ENCODE peak calls at places on chromosomes 12 and 14, in seven cellular contexts. X is stomach, U is SK-N-SH, C is H1, Q is suprapubic skin, R is K562, P is sigmoid colon. Z is an unnamed sample.

GRCh38 chr12:4201333-4202105 is 72.0 kb upstream of the CCND2 start:
- DNase-seq in X (no peak), U (no peak), R (no peak), P (no peak), Q (no peak), C (no peak), Z (no peak)

GRCh38 chr12:32390572-32391219 is 8.7 kb upstream of the FGD4 start:
- DNase-seq in R (no peak), P (no peak), C (peak), X (peak), U (peak), Q (no peak), Z (peak)

GRCh38 chr12:57614178-57614947 is 3.1 kb downstream of the ARHGEF25 start:
- DNase-seq in P (peak), X (no peak), Q (no peak), U (peak), R (peak), C (peak), Z (no peak)

GRCh38 chr12:28258998-28259397 is 68.7 kb downstream of the CCDC91 start:
- DNase-seq in Q (no peak), C (no peak), X (no peak), R (no peak), U (no peak), P (no peak), Z (no peak)

GRCh38 chr12:131114331-131114730 is 160.6 kb downstream of the ADGRD1 start:
- DNase-seq in R (no peak), X (no peak), P (peak), C (no peak), Q (peak), U (peak), Z (no peak)

GRCh38 chr14:74910556-74910955 is 12.5 kb downstream of the RPS6KL1 start:
- DNase-seq in P (no peak), R (no peak), Q (no peak), X (no peak), C (no peak), U (peak), Z (peak)

GRCh38 chr12:28222081-28222700 is 31.9 kb downstream of the CCDC91 start:
- DNase-seq in P (no peak), C (no peak), X (no peak), R (no peak), Q (no peak), U (no peak), Z (no peak)

GRCh38 chr12:132397152-132397933 is 68.0 kb upstream of the GALNT9 start:
- DNase-seq in U (no peak), Q (peak), P (peak), C (peak), X (no peak), R (no peak), Z (no peak)

GRCh38 chr12:47754881-47755280 is 3.8 kb downstream of the RAPGEF3 start:
- DNase-seq in R (no peak), Q (no peak), U (no peak), X (peak), C (no peak), P (no peak), Z (peak)

GRCh38 chr12:71085575-71085974 is 72.2 kb downstream of the TSPAN8 start:
- DNase-seq in X (no peak), R (no peak), P (no peak), U (no peak), C (no peak), Q (no peak), Z (no peak)

GRCh38 chr14:101579372-101580080 is 18.2 kb downstream of the DIO3 start:
- DNase-seq in X (no peak), R (no peak), C (no peak), Q (no peak), U (no peak), P (no peak), Z (no peak)

GRCh38 chr14:71142375-71143038 is 235.2 kb downstream of the PCNX1 start:
- DNase-seq in C (no peak), Q (no peak), U (no peak), X (no peak), P (no peak), R (no peak), Z (no peak)

GRCh38 chr14:95320076-95320895 is 578 bp upstream of the CLMN start:
- DNase-seq in X (no peak), R (no peak), P (peak), Q (peak), C (peak), U (no peak), Z (no peak)

GRCh38 chr14:56120091-56120632 is 2.0 kb downstream of the PELI2 start:
- DNase-seq in C (no peak), Q (no peak), X (no peak), U (peak), R (no peak), P (peak), Z (no peak)

GRCh38 chr12:50764116-50764860 is 387 bp downstream of the ATF1 start:
- DNase-seq in C (peak), U (peak), X (peak), P (peak), Q (peak), R (peak), Z (no peak)

GRCh38 chr12:105524961-105525360 is 194.5 kb downstream of the C12orf75 start:
- DNase-seq in U (no peak), Q (no peak), C (no peak), X (no peak), P (no peak), R (no peak), Z (no peak)

GRCh38 chr12:108779998-108780688 is 48.8 kb upstream of the CORO1C start:
- DNase-seq in P (no peak), R (no peak), U (no peak), Q (no peak), C (no peak), X (no peak), Z (no peak)

GRCh38 chr14:37584211-37585100 is 10.6 kb downstream of the FOXA1 start:
- DNase-seq in Q (no peak), C (peak), U (no peak), R (no peak), P (no peak), X (peak), Z (peak)

GRCh38 chr12:25423355-25423754 is 129.7 kb downstream of the LMNTD1 start:
- DNase-seq in P (no peak), U (no peak), C (no peak), Q (no peak), R (no peak), X (peak), Z (peak)

GRCh38 chr12:106090586-106091411 is 48.0 kb downstream of the NUAK1 start:
- DNase-seq in C (no peak), R (no peak), U (no peak), X (no peak), Q (no peak), P (no peak), Z (no peak)

GRCh38 chr14:99821519-99822165 is 28.4 kb downstream of the EML1 start:
- DNase-seq in U (peak), Q (no peak), P (no peak), C (no peak), R (no peak), X (no peak), Z (no peak)

GRCh38 chr14:93987376-93987775 is 9.7 kb upstream of the CCDC197 start:
- DNase-seq in X (no peak), R (no peak), U (no peak), P (no peak), Q (no peak), C (no peak), Z (no peak)

GRCh38 chr12:62482769-62483168 is 16.1 kb downstream of the MON2 start:
- DNase-seq in P (no peak), Q (no peak), U (no peak), X (no peak), C (no peak), R (no peak), Z (no peak)

GRCh38 chr12:104718581-104718980 is 239.5 kb downstream of the SLC41A2 start:
- DNase-seq in C (no peak), Q (no peak), P (no peak), R (no peak), X (no peak), U (no peak), Z (no peak)

GRCh38 chr12:15163001-15163400 is 58.2 kb downstream of the RERG start:
- DNase-seq in R (no peak), C (no peak), U (no peak), Q (no peak), X (no peak), P (no peak), Z (no peak)

GRCh38 chr14:22598896-22599244 is 770 bp downstream of the ABHD4 start:
- DNase-seq in C (no peak), Q (no peak), X (peak), R (peak), P (no peak), U (no peak), Z (peak)

GRCh38 chr12:108399514-108399913 is 60.4 kb upstream of the CMKLR1 start:
- DNase-seq in P (peak), Q (peak), X (no peak), C (no peak), U (no peak), R (no peak), Z (peak)

GRCh38 chr12:79691299-79692248 is 810 bp upstream of the PAWR start:
- DNase-seq in U (peak), R (no peak), Q (peak), P (no peak), X (no peak), C (no peak), Z (peak)

GRCh38 chr12:75257510-75257909 is 47.9 kb upstream of the KCNC2 start:
- DNase-seq in Q (no peak), X (no peak), R (no peak), U (no peak), C (no peak), P (no peak), Z (no peak)

GRCh38 chr12:49705479-49706267 is 1.5 kb downstream of the FMNL3 start:
- DNase-seq in C (no peak), R (no peak), X (no peak), P (peak), Q (no peak), U (peak), Z (peak)

GRCh38 chr12:44668443-44668842 is 207.7 kb downstream of the NELL2 start:
- DNase-seq in U (no peak), P (peak), C (no peak), Q (no peak), X (no peak), R (no peak), Z (no peak)

GRCh38 chr14:96079066-96079465 is 39.9 kb downstream of the C14orf132 start:
- DNase-seq in C (no peak), P (peak), R (no peak), U (no peak), X (no peak), Q (no peak), Z (no peak)

GRCh38 chr12:123064885-123065619 is 84.6 kb downstream of the ARL6IP4 start:
- DNase-seq in P (no peak), C (no peak), Q (peak), R (no peak), X (no peak), U (no peak), Z (no peak)

GRCh38 chr14:90288646-90289355 is 32.4 kb downstream of the PSMC1 start:
- DNase-seq in U (no peak), R (no peak), X (no peak), C (no peak), Q (no peak), P (no peak), Z (no peak)

GRCh38 chr12:22981711-22982110 is 356.7 kb downstream of the ETNK1 start:
- DNase-seq in X (no peak), P (no peak), C (no peak), R (no peak), U (no peak), Q (no peak), Z (no peak)

GRCh38 chr14:102655154-102655553 is 62.7 kb downstream of the RCOR1 start:
- DNase-seq in Q (no peak), R (no peak), X (no peak), P (no peak), U (no peak), C (no peak), Z (no peak)

GRCh38 chr14:52313903-52314481 is at the start of gene PTGER2:
- DNase-seq in X (peak), P (peak), R (peak), U (peak), Q (peak), C (no peak), Z (peak)

GRCh38 chr14:60648934-60649814 is at the start of gene SIX1:
- DNase-seq in U (peak), C (peak), X (peak), Q (no peak), R (peak), P (no peak), Z (peak)

GRCh38 chr12:51001799-51002198 is 24.4 kb downstream of the SLC11A2 start:
- DNase-seq in P (no peak), Q (no peak), U (no peak), X (no peak), R (no peak), C (no peak), Z (no peak)

GRCh38 chr12:11500222-11500860 is 105.0 kb upstream of the PRB2 start:
- DNase-seq in Q (peak), R (peak), X (peak), C (peak), U (peak), P (peak), Z (peak)
- TF ChIP-seq POLR2AphosphoS5 in Q (no peak), R (no peak), X (no peak), C (no peak), U (no peak), P (peak), Z (peak)

GRCh38 chr12:5684989-5685388 is 253.1 kb downstream of the NTF3 start:
- DNase-seq in X (no peak), U (no peak), P (no peak), C (peak), R (no peak), Q (no peak), Z (no peak)
- TF ChIP-seq EP300 in X (no peak), U (no peak), P (no peak), C (no peak), R (no peak), Q (no peak), Z (no peak)

DNA sequence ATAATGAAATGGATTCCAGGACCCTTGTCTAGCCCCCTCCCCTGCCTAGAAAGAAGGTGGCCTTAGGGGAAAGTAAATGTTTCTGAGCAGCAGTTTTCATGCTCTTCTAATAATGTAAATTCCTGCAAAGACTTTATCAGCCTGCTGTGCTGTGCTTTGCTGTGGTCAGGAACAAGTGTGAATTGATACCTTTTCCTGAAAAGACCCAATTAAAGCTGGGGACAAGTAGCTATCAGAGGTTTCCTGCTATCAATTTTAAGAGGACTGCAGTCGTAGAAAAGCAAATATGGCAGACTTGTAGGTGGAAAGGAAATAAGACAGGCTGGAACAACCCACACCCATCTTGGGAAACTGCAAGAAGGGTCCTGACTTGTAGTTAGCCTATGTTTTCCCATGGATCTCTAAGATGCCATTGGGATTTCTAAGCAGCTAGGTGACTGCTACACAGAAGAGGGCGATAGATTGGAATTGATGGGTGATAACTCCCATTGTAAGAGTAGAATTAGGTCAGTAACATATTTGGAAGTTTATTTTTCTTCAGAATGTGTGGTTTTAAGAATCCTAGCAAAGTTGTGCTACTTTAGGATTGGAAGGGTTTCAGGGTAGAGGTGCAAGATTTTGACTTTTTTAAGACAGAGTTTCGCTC is 3.1 kb downstream of the DYNLL1 start:
- DNase-seq in X (no peak), R (no peak), P (no peak), C (no peak), Q (no peak), U (no peak), Z (no peak)
- TF ChIP-seq POLR2AphosphoS5 in X (no peak), R (no peak), P (no peak), C (no peak), Q (no peak), U (no peak), Z (no peak)

DNA sequence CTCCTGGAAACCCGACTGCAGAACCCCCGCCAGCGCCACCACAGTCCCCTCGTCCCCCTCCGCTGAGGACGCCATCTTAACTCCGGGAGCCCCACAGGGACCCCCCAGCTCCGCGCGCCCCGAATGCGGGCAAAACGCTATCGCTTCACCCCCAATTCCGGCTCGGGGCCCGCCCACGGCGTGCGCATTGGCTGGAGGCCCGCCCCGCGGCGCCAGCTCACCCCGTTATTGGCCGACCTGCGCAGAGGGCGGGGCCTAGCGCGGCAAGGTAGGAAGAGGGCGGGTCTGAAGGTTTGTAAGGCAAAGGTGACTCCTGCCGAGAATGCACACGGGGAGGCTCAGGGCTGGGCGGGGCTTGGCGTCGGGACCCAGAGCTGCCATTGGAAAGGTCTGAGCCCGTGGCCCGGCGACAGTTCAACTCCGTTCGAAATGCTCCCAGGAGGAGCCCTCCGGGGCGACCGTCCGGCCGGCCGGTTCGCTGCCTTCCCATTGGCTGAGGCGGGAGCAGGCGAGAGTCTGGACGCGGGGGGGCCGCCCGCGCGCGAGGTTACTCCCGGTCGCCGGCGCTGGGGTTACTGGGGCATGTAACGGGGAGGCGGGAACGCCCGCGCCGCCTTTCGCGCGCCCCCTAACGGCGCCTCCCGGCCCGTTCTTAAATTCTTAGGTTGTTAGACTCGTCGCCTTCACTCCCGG is at the start of gene LPCAT3:
- DNase-seq in C (peak), Q (peak), P (peak), U (peak), R (peak), X (peak), Z (peak)
- TF ChIP-seq EP300 in C (no peak), Q (no peak), P (peak), U (no peak), R (peak), X (no peak), Z (peak)

DNA sequence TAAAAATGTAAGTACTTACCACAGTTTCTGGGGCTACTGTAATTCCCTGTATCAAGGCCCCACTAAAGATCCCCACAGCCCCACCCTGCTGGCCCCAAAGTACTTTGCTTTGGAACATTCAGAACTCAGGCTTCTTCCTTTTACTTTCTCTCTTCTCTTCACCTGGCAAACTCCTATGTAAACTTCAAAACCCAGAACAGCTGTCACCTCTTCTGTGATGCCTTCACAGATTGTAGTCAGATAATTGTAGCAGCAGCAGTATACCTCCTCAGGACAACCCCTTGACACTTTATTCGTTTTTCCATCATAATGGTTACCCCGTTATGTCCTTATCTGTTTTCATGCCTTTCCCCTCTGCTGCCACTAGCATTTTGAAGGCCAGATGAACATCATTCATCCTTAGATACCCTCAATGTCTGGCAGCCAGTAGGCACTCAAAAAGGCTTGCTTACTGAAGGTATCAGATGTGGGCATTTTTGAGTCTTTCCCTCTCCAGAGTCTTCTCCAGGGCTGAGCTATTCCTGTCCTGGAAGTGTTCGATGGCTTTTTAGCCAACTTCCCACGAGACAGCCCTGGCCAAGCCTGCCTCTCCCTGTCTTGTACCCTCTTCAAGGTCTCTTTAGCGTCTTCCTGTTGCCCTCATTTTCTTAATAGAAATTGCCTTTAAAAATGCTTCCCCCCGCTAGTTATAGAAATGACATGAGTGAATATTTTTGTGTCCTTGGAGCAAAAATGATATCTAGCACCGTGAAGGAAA is 7.4 kb downstream of the PLBD2 start:
- DNase-seq in P (no peak), R (no peak), X (no peak), U (no peak), Q (no peak), C (no peak), Z (no peak)
- TF ChIP-seq POLR2AphosphoS5 in P (no peak), R (no peak), X (no peak), U (no peak), Q (no peak), C (no peak), Z (no peak)

DNA sequence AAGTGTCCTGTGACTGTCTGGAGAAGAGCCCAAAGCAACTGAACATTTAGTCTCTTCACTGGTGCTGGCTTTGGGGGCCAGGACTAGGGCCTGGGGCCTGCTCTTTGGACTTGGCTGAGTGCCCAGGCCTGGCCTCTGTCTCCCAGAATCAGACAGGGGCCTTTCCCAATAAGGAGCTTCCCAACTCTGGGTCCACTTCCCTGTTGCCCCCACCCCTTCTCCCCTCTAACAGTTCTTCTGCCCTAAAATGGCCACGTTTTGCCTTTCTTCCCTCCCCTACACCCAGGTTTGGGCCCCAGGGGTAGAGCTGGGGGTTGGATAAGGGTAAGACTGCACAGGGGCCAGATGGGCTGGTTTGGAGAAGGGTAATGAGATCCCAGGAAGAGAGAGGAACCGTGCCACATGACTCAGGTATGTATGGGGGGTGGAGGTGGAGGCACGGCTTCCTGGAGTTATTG is 10.0 kb upstream of the ITGA5 start:
- DNase-seq in R (no peak), X (no peak), C (no peak), P (peak), U (no peak), Q (no peak), Z (no peak)
- TF ChIP-seq EP300 in R (no peak), X (no peak), C (no peak), P (peak), U (no peak), Q (no peak), Z (no peak)